ENCODE peak calls at places on chromosome 4, in eight cellular contexts. E, S, W, I, V, O, T and D are unnamed samples.
A peak's percentile ranks its signal among the peaks of the same experiment; 100 is the strongest.

GRCh38 chr4:186725422-186726149 is 1.9 kb upstream of the FAT1 start:
- DNase-seq in E (peak; percentile 72), S (peak; percentile 77), W (peak; percentile 74), I (peak; percentile 74), V (peak; percentile 80), O (no peak), T (peak; percentile 90), D (peak; percentile 82)

GRCh38 chr4:1945912-1946311 is 62.9 kb downstream of the NELFA start:
- DNase-seq in E (no peak), S (no peak), W (no peak), I (no peak), V (no peak), O (no peak), T (no peak), D (no peak)

GRCh38 chr4:87807402-87807801 is 8.0 kb downstream of the IBSP start:
- DNase-seq in E (peak; percentile 11), S (no peak), W (no peak), I (no peak), V (no peak), O (no peak), T (no peak), D (no peak)

GRCh38 chr4:21512351-21512750 is 436.2 kb downstream of the KCNIP4 start:
- DNase-seq in E (peak; percentile 50), S (peak; percentile 56), W (no peak), I (no peak), V (no peak), O (no peak), T (no peak), D (peak; percentile 29)

GRCh38 chr4:183424109-183424751 is 20.2 kb upstream of the CDKN2AIP start:
- DNase-seq in E (peak; percentile 57), S (no peak), W (no peak), I (no peak), V (peak; percentile 44), O (no peak), T (no peak), D (no peak)

GRCh38 chr4:74044676-74045075 is 6.2 kb upstream of the CXCL3 start:
- DNase-seq in E (peak; percentile 74), S (no peak), W (no peak), I (no peak), V (no peak), O (no peak), T (no peak), D (no peak)

GRCh38 chr4:109877400-109877799 is 29.5 kb downstream of the LRIT3 start:
- DNase-seq in E (no peak), S (no peak), W (no peak), I (no peak), V (no peak), O (no peak), T (no peak), D (no peak)

GRCh38 chr4:40736910-40737309 is 12.8 kb upstream of the NSUN7 start:
- DNase-seq in E (peak; percentile 42), S (peak; percentile 69), W (no peak), I (no peak), V (no peak), O (no peak), T (no peak), D (no peak)

GRCh38 chr4:18021470-18021719 is 160 bp downstream of the LCORL start:
- DNase-seq in E (no peak), S (no peak), W (no peak), I (no peak), V (no peak), O (no peak), T (no peak), D (no peak)

GRCh38 chr4:38948551-38948950 is 80.9 kb downstream of the FAM114A1 start:
- DNase-seq in E (peak; percentile 77), S (no peak), W (no peak), I (peak; percentile 73), V (no peak), O (no peak), T (peak; percentile 94), D (no peak)

GRCh38 chr4:60944070-60944469 is 256.1 kb upstream of the ADGRL3 start:
- DNase-seq in E (no peak), S (no peak), W (no peak), I (no peak), V (no peak), O (no peak), T (no peak), D (no peak)

GRCh38 chr4:8665406-8666360 is 73.1 kb downstream of the CPZ start:
- DNase-seq in E (peak; percentile 38), S (no peak), W (no peak), I (no peak), V (no peak), O (no peak), T (peak; percentile 54), D (no peak)

GRCh38 chr4:109009909-109010308 is 247.1 kb upstream of the ETNPPL start:
- DNase-seq in E (no peak), S (no peak), W (no peak), I (no peak), V (no peak), O (no peak), T (no peak), D (no peak)

GRCh38 chr4:150972592-150972991 is 42.5 kb downstream of the LRBA start:
- DNase-seq in E (no peak), S (no peak), W (no peak), I (no peak), V (no peak), O (no peak), T (no peak), D (no peak)

GRCh38 chr4:53490161-53490915 is 100.9 kb downstream of the LNX1 start:
- DNase-seq in E (no peak), S (no peak), W (no peak), I (no peak), V (no peak), O (no peak), T (no peak), D (no peak)

GRCh38 chr4:58732973-58733372 is 1622.8 kb upstream of the IGFBP7 start:
- DNase-seq in E (peak; percentile 58), S (no peak), W (no peak), I (no peak), V (no peak), O (no peak), T (no peak), D (no peak)
- TF ChIP-seq CTCF in E (peak; percentile 83), S (peak; percentile 16), W (no peak), I (no peak), V (no peak), O (no peak), T (no peak), D (no peak)

GRCh38 chr4:5747746-5748365 is 36.9 kb downstream of the EVC start:
- DNase-seq in E (peak; percentile 87), S (no peak), W (no peak), I (no peak), V (no peak), O (no peak), T (peak; percentile 68), D (no peak)
- H3K4me1 ChIP-seq in E (peaks cover 19% of the 10 kb centered on the region), S (no peaks in the 10 kb centered on the region), W (no peaks in the 10 kb centered on the region), I (no peaks in the 10 kb centered on the region), V (no peaks in the 10 kb centered on the region), O (peaks cover 19% of the 10 kb centered on the region), T (peaks cover 5% of the 10 kb centered on the region), D (no peaks in the 10 kb centered on the region)

DNA sequence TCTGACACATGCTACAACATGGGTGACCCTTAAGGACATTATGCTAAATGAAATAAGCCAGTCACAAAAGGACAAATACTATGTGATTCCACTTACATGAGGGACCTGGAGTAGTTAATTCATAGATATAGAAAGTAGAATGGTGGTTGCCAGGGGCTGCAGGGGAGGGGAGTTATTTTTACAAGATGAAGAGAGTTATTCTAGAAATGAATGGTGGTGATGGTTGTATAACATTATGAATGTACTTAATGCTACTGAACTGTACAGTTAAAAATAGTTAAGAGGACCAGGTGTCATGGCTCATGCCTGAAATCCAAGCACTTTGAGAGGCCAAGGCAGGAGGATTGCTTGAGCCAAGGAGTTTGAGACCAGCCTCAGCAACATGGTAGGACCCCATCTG is 59.5 kb upstream of the MSANTD1 start:
- DNase-seq in E (no peak), S (no peak), W (no peak), I (no peak), V (no peak), O (no peak), T (no peak), D (no peak)
- H3K36me3 ChIP-seq in E (peaks cover 7% of the 10 kb centered on the region), S (no peaks in the 10 kb centered on the region), W (peaks cover 19% of the 10 kb centered on the region), I (no peaks in the 10 kb centered on the region), V (peaks cover 20% of the 10 kb centered on the region), O (peaks cover 26% of the 10 kb centered on the region), T (peaks cover 14% of the 10 kb centered on the region), D (no peaks in the 10 kb centered on the region)

GRCh38 chr4:161949941-161950725 is 213.7 kb downstream of the FSTL5 start:
- DNase-seq in E (no peak), S (no peak), W (no peak), I (no peak), V (no peak), O (no peak), T (no peak), D (no peak)

GRCh38 chr4:161948026-161948770 is 215.6 kb downstream of the FSTL5 start:
- DNase-seq in E (no peak), S (no peak), W (no peak), I (no peak), V (no peak), O (no peak), T (no peak), D (no peak)

DNA sequence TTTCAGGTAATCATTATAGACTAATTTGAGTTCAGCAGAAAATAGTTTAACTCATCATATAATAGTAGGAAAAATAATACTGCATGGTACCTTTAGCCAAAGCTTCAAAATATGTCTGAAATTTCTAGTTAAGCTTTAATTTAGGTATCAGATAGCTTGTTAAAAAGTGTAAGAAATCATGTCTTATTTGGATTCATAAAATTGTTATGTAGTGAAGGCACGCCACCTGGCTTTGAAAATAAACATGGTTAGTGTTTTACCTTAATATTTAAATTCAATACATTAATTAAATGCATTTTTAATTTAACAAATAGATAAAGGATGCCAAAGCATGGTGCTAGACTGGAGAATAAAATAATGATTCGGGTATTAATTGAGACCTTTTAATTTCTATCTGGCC is 211.4 kb downstream of the FSTL5 start:
- DNase-seq in E (peak; percentile 40), S (no peak), W (no peak), I (no peak), V (no peak), O (no peak), T (no peak), D (no peak)
- TF ChIP-seq CTCF in E (peak; percentile 55), S (no peak), W (no peak), I (no peak), V (no peak), O (no peak), T (no peak), D (no peak)

GRCh38 chr4:128915544-128915943 is 106.0 kb downstream of the JADE1 start:
- DNase-seq in E (no peak), S (no peak), W (no peak), I (no peak), V (no peak), O (no peak), T (no peak), D (no peak)
- H3K4me1 ChIP-seq in E (no peaks in the 10 kb centered on the region), S (no peaks in the 10 kb centered on the region), W (no peaks in the 10 kb centered on the region), I (no peaks in the 10 kb centered on the region), V (no peaks in the 10 kb centered on the region), O (no peaks in the 10 kb centered on the region), T (no peaks in the 10 kb centered on the region), D (no peaks in the 10 kb centered on the region)

DNA sequence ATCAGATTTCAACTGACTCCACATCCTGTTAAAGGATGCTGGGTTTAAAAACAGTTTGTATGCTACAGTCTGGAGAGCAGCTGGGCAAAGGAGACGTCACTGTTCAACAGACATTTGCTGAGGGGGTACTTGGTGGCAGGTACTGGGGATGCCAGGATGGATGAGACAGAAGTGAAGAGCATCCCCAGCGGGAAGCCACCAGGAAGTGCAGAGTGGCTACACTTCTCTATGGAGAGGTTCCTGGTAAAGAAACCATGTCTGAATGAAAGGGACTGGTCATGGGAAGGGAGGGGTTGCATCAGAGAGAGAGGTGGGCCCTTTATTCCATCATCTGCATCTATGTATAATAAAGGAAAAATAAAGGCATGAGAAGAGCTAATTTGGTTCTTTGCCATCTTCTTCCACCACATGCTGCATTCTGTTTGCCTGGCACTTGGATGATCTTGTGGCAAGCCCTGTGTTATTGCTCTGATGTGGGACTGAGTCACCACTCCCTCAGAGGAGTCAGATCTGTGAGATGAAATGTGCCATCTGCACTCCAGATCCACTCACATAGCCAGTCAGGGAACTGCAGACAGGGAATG is 144.9 kb downstream of the SOWAHB start:
- DNase-seq in E (peak; percentile 84), S (no peak), W (no peak), I (no peak), V (no peak), O (peak; percentile 35), T (no peak), D (no peak)
- H3K36me3 ChIP-seq in E (peaks cover 12% of the 10 kb centered on the region), S (peaks cover 6% of the 10 kb centered on the region), W (no peaks in the 10 kb centered on the region), I (no peaks in the 10 kb centered on the region), V (no peaks in the 10 kb centered on the region), O (peaks cover 25% of the 10 kb centered on the region), T (no peaks in the 10 kb centered on the region), D (no peaks in the 10 kb centered on the region)